ENCODE peak calls at places on chromosomes 13 and 19, in ten cellular contexts. One of them, this sample, is unnamed.

GRCh38 chr19:15159251-15159650 is 41.5 kb downstream of the NOTCH3 start:
- DNase-seq in body of pancreas: no peak
- DNase-seq in IMR-90: peak; percentile 33
- DNase-seq in uterus: no peak
- DNase-seq in transverse colon: no peak
- DNase-seq in stomach: no peak
- DNase-seq in Peyer's patch: no peak
- DNase-seq in spleen: no peak
- DNase-seq in H1: no peak
- DNase-seq in tibial nerve: no peak
- DNase-seq in this sample: no peak

GRCh38 chr13:60261432-60262351 is 98.0 kb upstream of the DIAPH3 start:
- DNase-seq in body of pancreas: peak; percentile 51
- DNase-seq in IMR-90: no peak
- DNase-seq in uterus: no peak
- DNase-seq in transverse colon: no peak
- DNase-seq in stomach: no peak
- DNase-seq in Peyer's patch: no peak
- DNase-seq in spleen: no peak
- DNase-seq in H1: peak; percentile 57
- DNase-seq in tibial nerve: no peak
- DNase-seq in this sample: no peak

GRCh38 chr13:99014391-99014988 is 36.6 kb upstream of the DOCK9 start:
- DNase-seq in body of pancreas: no peak
- DNase-seq in IMR-90: no peak
- DNase-seq in uterus: no peak
- DNase-seq in transverse colon: no peak
- DNase-seq in stomach: no peak
- DNase-seq in Peyer's patch: no peak
- DNase-seq in spleen: no peak
- DNase-seq in H1: no peak
- DNase-seq in tibial nerve: no peak
- DNase-seq in this sample: no peak

GRCh38 chr19:1173160-1173844 is 766 bp downstream of the SBNO2 start:
- DNase-seq in body of pancreas: no peak
- DNase-seq in IMR-90: no peak
- DNase-seq in uterus: peak; percentile 39
- DNase-seq in transverse colon: no peak
- DNase-seq in stomach: no peak
- DNase-seq in Peyer's patch: peak; percentile 29
- DNase-seq in spleen: peak; percentile 90
- DNase-seq in H1: no peak
- DNase-seq in tibial nerve: no peak
- DNase-seq in this sample: no peak

GRCh38 chr19:57559008-57559403 is 657 bp downstream of the ZNF550 start:
- DNase-seq in body of pancreas: no peak
- DNase-seq in IMR-90: no peak
- DNase-seq in uterus: no peak
- DNase-seq in transverse colon: peak; percentile 10
- DNase-seq in stomach: no peak
- DNase-seq in Peyer's patch: peak; percentile 16
- DNase-seq in spleen: peak; percentile 72
- DNase-seq in H1: no peak
- DNase-seq in tibial nerve: no peak
- DNase-seq in this sample: no peak

GRCh38 chr13:35144496-35144895 is 202.4 kb downstream of the NBEA start:
- DNase-seq in body of pancreas: no peak
- DNase-seq in IMR-90: no peak
- DNase-seq in uterus: no peak
- DNase-seq in transverse colon: no peak
- DNase-seq in stomach: no peak
- DNase-seq in Peyer's patch: no peak
- DNase-seq in spleen: no peak
- DNase-seq in H1: no peak
- DNase-seq in tibial nerve: no peak
- DNase-seq in this sample: no peak

GRCh38 chr13:33015275-33015674 is 948 bp upstream of the KL start:
- DNase-seq in body of pancreas: no peak
- DNase-seq in IMR-90: no peak
- DNase-seq in uterus: no peak
- DNase-seq in transverse colon: no peak
- DNase-seq in stomach: no peak
- DNase-seq in Peyer's patch: no peak
- DNase-seq in spleen: no peak
- DNase-seq in H1: no peak
- DNase-seq in tibial nerve: peak; percentile 27
- DNase-seq in this sample: no peak

GRCh38 chr19:44876930-44877530 is 14.0 kb upstream of the TOMM40 start:
- DNase-seq in body of pancreas: no peak
- DNase-seq in IMR-90: no peak
- DNase-seq in uterus: no peak
- DNase-seq in transverse colon: no peak
- DNase-seq in stomach: no peak
- DNase-seq in Peyer's patch: no peak
- DNase-seq in spleen: no peak
- DNase-seq in H1: no peak
- DNase-seq in tibial nerve: no peak
- DNase-seq in this sample: no peak

GRCh38 chr19:41792513-41793413 is 3.6 kb upstream of the CEACAM3 start:
- DNase-seq in body of pancreas: peak; percentile 55
- DNase-seq in IMR-90: peak; percentile 36
- DNase-seq in uterus: no peak
- DNase-seq in transverse colon: peak; percentile 63
- DNase-seq in stomach: peak; percentile 61
- DNase-seq in Peyer's patch: peak; percentile 42
- DNase-seq in spleen: peak; percentile 90
- DNase-seq in H1: peak; percentile 29
- DNase-seq in tibial nerve: peak; percentile 20
- DNase-seq in this sample: peak; percentile 55

DNA sequence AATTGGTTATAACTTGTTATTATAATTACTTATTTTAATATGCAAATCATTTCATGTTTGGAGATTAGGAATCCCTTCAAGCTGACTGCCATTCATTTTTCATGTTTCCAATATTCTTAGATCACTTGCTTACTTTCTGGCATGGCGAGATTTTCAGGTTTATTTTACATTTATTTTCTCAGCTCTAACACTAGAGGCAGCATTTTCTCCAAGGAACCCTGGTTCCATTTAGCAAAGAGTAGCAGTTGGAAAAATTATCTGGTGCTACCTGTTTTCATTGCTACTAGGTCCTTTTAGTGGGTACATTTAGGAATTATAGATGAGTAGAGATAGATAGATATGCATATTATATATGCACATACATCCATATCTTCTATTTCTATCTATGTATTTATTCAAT is 90.9 kb upstream of the TRPC4 start:
- DNase-seq in body of pancreas: no peak
- DNase-seq in IMR-90: peak; percentile 1
- DNase-seq in uterus: no peak
- DNase-seq in transverse colon: no peak
- DNase-seq in stomach: no peak
- DNase-seq in Peyer's patch: no peak
- DNase-seq in spleen: no peak
- DNase-seq in H1: no peak
- DNase-seq in tibial nerve: no peak
- DNase-seq in this sample: no peak
- TF ChIP-seq CTCF in body of pancreas: no peak
- TF ChIP-seq CTCF in IMR-90: peak; percentile 16
- TF ChIP-seq CTCF in uterus: no peak
- TF ChIP-seq CTCF in transverse colon: no peak
- TF ChIP-seq CTCF in stomach: no peak
- TF ChIP-seq CTCF in Peyer's patch: no peak
- TF ChIP-seq CTCF in spleen: no peak
- TF ChIP-seq CTCF in H1: peak; percentile 46
- TF ChIP-seq CTCF in tibial nerve: no peak
- TF ChIP-seq CTCF in this sample: no peak

GRCh38 chr19:12666305-12667048 is at the start of the genes MAN2B1 and WDR83:
- DNase-seq in body of pancreas: peak; percentile 75
- DNase-seq in IMR-90: peak; percentile 52
- DNase-seq in uterus: peak; percentile 75
- DNase-seq in transverse colon: peak; percentile 83
- DNase-seq in stomach: peak; percentile 81
- DNase-seq in Peyer's patch: peak; percentile 85
- DNase-seq in spleen: peak; percentile 94
- DNase-seq in H1: no peak
- DNase-seq in tibial nerve: peak; percentile 67
- DNase-seq in this sample: peak; percentile 81
- TF ChIP-seq POLR2A in body of pancreas: peak; percentile 48
- TF ChIP-seq POLR2A in IMR-90: no peak
- TF ChIP-seq POLR2A in uterus: no peak
- TF ChIP-seq POLR2A in transverse colon: peak; percentile 37
- TF ChIP-seq POLR2A in stomach: no peak
- TF ChIP-seq POLR2A in Peyer's patch: no peak
- TF ChIP-seq POLR2A in spleen: no peak
- TF ChIP-seq POLR2A in H1: peak; percentile 67
- TF ChIP-seq POLR2A in tibial nerve: no peak
- TF ChIP-seq POLR2A in this sample: peak; percentile 30

DNA sequence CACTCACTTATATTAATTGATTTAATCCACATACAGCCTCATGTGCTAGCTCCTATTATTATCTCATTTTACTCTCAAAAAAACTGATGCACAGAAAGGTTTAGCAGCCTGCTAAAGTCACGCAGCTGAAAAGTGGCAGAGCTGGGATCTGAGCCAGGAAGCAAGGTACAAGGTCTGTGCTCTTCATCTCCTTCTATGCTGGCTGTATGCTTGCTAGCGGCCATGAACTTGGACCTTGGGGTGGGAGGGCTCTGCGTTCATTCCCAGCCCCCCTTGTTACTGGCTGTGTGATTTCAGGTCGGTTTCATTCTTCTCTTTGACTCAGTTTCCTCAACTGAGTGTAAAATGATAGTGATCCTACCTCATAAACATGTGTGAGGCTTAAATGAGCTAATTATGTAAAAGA is 69.8 kb downstream of the ALOX5AP start:
- DNase-seq in body of pancreas: no peak
- DNase-seq in IMR-90: no peak
- DNase-seq in uterus: no peak
- DNase-seq in transverse colon: no peak
- DNase-seq in stomach: no peak
- DNase-seq in Peyer's patch: no peak
- DNase-seq in spleen: no peak
- DNase-seq in H1: no peak
- DNase-seq in tibial nerve: no peak
- DNase-seq in this sample: peak; percentile 60
- H3K27ac ChIP-seq in body of pancreas: peak overlapping the region; percentile 71
- H3K27ac ChIP-seq in IMR-90: peak overlapping the region; percentile 45
- H3K27ac ChIP-seq in uterus: no peak overlapping the region
- H3K27ac ChIP-seq in transverse colon: no peak overlapping the region
- H3K27ac ChIP-seq in stomach: no peak overlapping the region
- H3K27ac ChIP-seq in Peyer's patch: no peak overlapping the region
- H3K27ac ChIP-seq in spleen: peak overlapping the region; percentile 12
- H3K27ac ChIP-seq in H1: no peak overlapping the region
- H3K27ac ChIP-seq in tibial nerve: peak overlapping the region; percentile 81
- H3K27ac ChIP-seq in this sample: peak overlapping the region; percentile 38

GRCh38 chr13:31477961-31478360 is 261.4 kb upstream of the RXFP2 start:
- DNase-seq in body of pancreas: no peak
- DNase-seq in IMR-90: peak; percentile 30
- DNase-seq in uterus: no peak
- DNase-seq in transverse colon: no peak
- DNase-seq in stomach: no peak
- DNase-seq in Peyer's patch: no peak
- DNase-seq in spleen: no peak
- DNase-seq in H1: no peak
- DNase-seq in tibial nerve: no peak
- DNase-seq in this sample: no peak

GRCh38 chr13:31476266-31476665 is 263.1 kb upstream of the RXFP2 start:
- DNase-seq in body of pancreas: no peak
- DNase-seq in IMR-90: peak; percentile 85
- DNase-seq in uterus: peak; percentile 16
- DNase-seq in transverse colon: no peak
- DNase-seq in stomach: no peak
- DNase-seq in Peyer's patch: no peak
- DNase-seq in spleen: no peak
- DNase-seq in H1: no peak
- DNase-seq in tibial nerve: no peak
- DNase-seq in this sample: no peak

DNA sequence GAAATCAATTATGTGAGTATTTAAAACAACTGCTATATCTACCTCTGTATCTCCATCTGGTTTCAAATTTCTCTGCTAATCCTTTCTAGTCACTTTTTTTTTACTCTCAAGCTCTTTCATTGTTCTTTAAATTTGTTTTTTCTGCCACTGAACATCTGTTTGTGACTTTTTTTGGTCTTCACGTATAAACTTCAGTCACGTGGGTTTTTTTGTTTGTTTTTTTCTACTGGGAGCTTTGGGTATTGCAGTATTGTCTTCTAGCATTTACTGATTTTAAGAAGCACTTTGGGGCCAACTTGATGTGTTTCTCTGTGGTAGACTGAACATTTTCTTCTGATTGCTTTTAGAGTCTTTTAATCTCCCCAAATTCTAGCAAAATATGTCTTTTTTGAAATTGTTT is 262.6 kb upstream of the RXFP2 start:
- DNase-seq in body of pancreas: no peak
- DNase-seq in IMR-90: no peak
- DNase-seq in uterus: no peak
- DNase-seq in transverse colon: no peak
- DNase-seq in stomach: no peak
- DNase-seq in Peyer's patch: no peak
- DNase-seq in spleen: no peak
- DNase-seq in H1: no peak
- DNase-seq in tibial nerve: no peak
- DNase-seq in this sample: no peak
- TF ChIP-seq CTCF in body of pancreas: no peak
- TF ChIP-seq CTCF in IMR-90: no peak
- TF ChIP-seq CTCF in uterus: no peak
- TF ChIP-seq CTCF in transverse colon: no peak
- TF ChIP-seq CTCF in stomach: no peak
- TF ChIP-seq CTCF in Peyer's patch: no peak
- TF ChIP-seq CTCF in spleen: no peak
- TF ChIP-seq CTCF in H1: no peak
- TF ChIP-seq CTCF in tibial nerve: no peak
- TF ChIP-seq CTCF in this sample: no peak

This sample was measured in right lobe of liver.